ENCODE peak calls at places on chromosome 7, in five cellular contexts. W is Karpas-422, J is keratinocyte, Q is IMR-90, P is PC-9. A is an unnamed sample.

GRCh38 chr7:77799078-77799964 is 748 bp downstream of the PHTF2 start:
- DNase-seq in J (no peak), Q (peak), W (peak), P (peak), A (peak)

GRCh38 chr7:3650844-3651243 is 349.8 kb downstream of the SDK1 start:
- DNase-seq in Q (peak), W (no peak), J (no peak), P (no peak), A (no peak)

GRCh38 chr7:24757799-24758275 is 573 bp upstream of the GSDME start:
- DNase-seq in P (no peak), Q (peak), W (no peak), J (no peak), A (no peak)

GRCh38 chr7:153682628-153683027 is 369.6 kb upstream of the DPP6 start:
- DNase-seq in J (no peak), W (no peak), Q (no peak), P (no peak), A (no peak)

GRCh38 chr7:30080818-30081217 is 52.6 kb downstream of the PLEKHA8 start:
- DNase-seq in P (no peak), Q (no peak), W (no peak), J (no peak), A (peak)

GRCh38 chr7:98191668-98192431 is 19.4 kb upstream of the BHLHA15 start:
- DNase-seq in W (no peak), P (no peak), Q (no peak), J (no peak), A (no peak)

GRCh38 chr7:112462236-112462635 is 12.0 kb downstream of the IFRD1 start:
- DNase-seq in J (no peak), W (no peak), P (peak), Q (peak), A (no peak)

GRCh38 chr7:76224695-76225094 is 23.0 kb downstream of the SRRM3 start:
- DNase-seq in Q (no peak), W (no peak), J (no peak), P (no peak), A (no peak)

GRCh38 chr7:107506683-107507339 is 37.0 kb downstream of the GPR22 start:
- DNase-seq in Q (peak), W (no peak), J (peak), P (peak), A (no peak)

GRCh38 chr7:30104134-30104533 is 30.7 kb upstream of the MTURN start:
- DNase-seq in J (no peak), P (no peak), Q (no peak), W (no peak), A (no peak)

GRCh38 chr7:155870334-155871180 is 58.3 kb upstream of the SHH start:
- DNase-seq in P (no peak), Q (no peak), J (no peak), W (no peak), A (no peak)

GRCh38 chr7:113440173-113440572 is 321.8 kb upstream of the SMIM30 start:
- DNase-seq in P (no peak), J (no peak), W (no peak), Q (no peak), A (no peak)

GRCh38 chr7:11787534-11787933 is 44.5 kb downstream of the THSD7A start:
- DNase-seq in J (no peak), W (no peak), P (no peak), Q (no peak), A (no peak)

GRCh38 chr7:26091933-26092332 is 60.1 kb upstream of the NFE2L3 start:
- DNase-seq in Q (peak), J (peak), P (peak), W (no peak), A (peak)

GRCh38 chr7:156014808-156015207 is 202.5 kb upstream of the SHH start:
- DNase-seq in P (no peak), W (no peak), J (no peak), Q (no peak), A (no peak)

GRCh38 chr7:50210706-50211115 is 93.8 kb upstream of the IKZF1 start:
- DNase-seq in Q (no peak), W (no peak), J (no peak), P (no peak), A (no peak)

GRCh38 chr7:151958036-151959010 is 2.1 kb downstream of the GALNTL5 start:
- DNase-seq in P (no peak), Q (no peak), W (no peak), J (no peak), A (no peak)

GRCh38 chr7:12458520-12459131 is 55.0 kb upstream of the VWDE start:
- DNase-seq in W (peak), Q (peak), P (peak), J (no peak), A (peak)

GRCh38 chr7:45178241-45179225 is 20.9 kb downstream of the RAMP3 start:
- DNase-seq in J (no peak), Q (no peak), P (peak), W (peak), A (peak)

GRCh38 chr7:27143022-27143949 is at the start of gene HOXA5:
- DNase-seq in Q (peak), P (no peak), J (peak), W (no peak), A (no peak)

GRCh38 chr7:22564511-22565045 is 64.6 kb upstream of the STEAP1B start:
- DNase-seq in W (no peak), P (no peak), J (no peak), Q (peak), A (peak)

DNA sequence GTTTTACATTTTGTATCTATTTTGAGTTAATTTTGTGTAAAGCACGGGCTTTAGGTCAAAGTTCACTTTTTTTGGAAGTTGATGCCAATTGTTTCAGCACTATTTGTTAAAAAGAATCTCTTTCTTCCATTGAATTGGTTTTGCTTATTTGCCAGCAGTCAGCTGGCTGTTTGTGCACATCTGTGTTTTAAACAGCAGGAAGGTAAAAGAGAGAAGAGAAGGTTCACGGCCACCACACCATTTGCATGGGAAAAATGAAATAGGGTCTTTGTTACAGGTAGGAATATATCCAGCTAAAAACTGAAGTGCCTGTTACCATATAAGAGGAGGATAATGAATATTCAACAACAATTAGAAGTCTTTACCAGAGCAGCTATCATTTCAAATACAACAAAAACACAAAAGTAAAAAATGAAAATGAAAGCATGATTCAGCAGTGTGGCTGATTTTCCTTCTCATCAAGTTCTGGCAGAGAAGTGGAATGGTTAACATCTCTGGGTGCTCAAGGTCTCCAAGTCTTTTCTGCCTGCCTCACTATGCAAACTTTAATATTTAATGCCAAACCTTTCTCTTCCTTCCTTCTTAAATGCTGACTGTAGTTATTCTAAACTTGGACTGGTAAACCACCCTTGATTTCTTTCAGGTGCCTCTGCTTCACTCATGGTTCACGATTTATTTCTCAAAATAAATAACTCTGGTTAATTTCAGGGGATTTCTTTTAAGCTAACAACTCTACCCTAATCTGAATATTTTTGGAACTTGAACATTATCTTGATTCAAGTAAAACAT is 841.5 kb downstream of the GRM8 start:
- DNase-seq in W (no peak), Q (no peak), J (no peak), P (no peak), A (peak)
- H3K4me2 ChIP-seq in W (no peak), Q (no peak), J (no peak), P (peak), A (peak)

DNA sequence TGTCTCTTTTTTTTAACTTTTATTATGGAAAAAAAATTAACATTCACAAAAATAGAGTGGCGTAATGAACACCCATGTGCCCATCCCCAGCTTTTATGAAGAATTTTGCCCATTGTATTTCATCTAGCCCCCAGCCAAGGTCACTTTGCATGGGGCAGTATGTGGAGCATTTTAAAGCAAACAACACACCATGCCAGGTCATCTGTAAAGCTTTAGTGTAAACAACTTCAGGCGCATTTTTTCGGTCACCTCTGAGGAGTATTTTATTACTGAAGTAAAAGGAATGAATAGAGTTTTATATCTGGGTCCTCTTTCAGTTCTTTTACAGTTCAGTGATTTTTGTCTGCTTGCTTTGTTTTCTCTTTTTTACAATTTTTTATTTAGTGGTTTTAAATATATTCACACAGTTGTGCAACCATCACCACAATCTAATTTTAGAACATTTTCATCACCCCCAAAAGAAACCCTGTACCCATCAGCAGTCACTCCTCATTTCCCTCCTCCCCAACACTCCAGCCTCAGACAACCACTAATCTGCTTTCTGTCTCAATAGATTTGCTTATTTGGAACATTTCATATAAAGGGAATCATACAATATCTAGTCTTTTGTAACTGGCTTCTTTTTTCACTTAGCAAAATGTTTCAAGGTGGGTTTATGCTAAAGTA is 87.9 kb downstream of the SLC37A3 start:
- DNase-seq in Q (no peak), J (no peak), W (no peak), P (no peak), A (no peak)
- H3K4me2 ChIP-seq in Q (no peak), J (no peak), W (no peak), P (peak), A (no peak)

DNA sequence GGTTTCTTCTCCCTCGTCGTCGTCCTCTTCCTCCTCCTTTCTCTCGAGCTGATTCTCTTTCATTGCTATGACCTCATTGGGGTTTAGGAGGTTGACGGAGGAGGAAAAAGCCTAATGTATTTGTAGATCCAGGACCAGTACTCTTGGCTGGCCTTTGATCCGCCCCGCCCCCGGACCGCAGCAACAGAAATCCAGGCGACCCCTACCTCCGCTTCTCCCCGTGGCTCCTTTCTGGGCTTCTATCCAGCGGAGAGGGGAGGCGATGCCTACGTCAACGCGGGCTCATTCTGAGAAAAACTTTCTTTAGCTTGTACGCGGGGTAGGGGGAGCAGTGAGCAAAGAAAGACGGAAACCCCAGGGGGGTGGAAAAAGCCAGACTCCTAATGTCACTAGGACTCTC is at the start of gene TMEM196:
- DNase-seq in W (no peak), Q (no peak), P (no peak), J (no peak), A (no peak)
- H3K4me2 ChIP-seq in W (no peak), Q (no peak), P (no peak), J (peak), A (peak)

DNA sequence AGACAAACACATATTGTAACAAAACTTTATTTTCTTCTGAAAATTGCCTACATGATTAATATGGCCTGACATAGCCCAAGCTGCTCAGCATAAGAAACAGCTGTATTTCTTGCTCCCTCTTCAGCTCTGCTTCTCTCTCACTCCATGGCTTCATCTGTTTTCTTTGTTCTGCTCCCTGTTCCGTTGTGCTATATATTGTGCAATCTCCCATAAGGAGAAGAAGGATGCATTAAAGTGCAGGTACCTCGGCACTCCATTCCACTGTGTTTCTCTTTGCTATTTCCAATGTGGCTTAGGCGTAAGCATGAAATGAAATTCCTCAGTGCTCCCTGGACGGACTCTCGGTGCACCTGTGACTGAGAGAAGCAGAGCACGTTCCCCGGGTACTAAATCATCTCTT is 254.3 kb downstream of the GALNT17 start:
- DNase-seq in W (no peak), J (no peak), Q (no peak), P (no peak), A (no peak)
- H3K4me2 ChIP-seq in W (no peak), J (no peak), Q (no peak), P (no peak), A (no peak)

GRCh38 chr7:5423844-5424688 is 432 bp upstream of the TNRC18 start:
- DNase-seq in W (peak), Q (peak), P (peak), J (peak), A (peak)
- H3K4me2 ChIP-seq in W (peak), Q (peak), P (peak), J (peak), A (peak)

GRCh38 chr7:149125189-149125863 is 798 bp downstream of the ZNF425 start:
- DNase-seq in J (no peak), Q (no peak), P (no peak), W (peak), A (peak)
- H3K4me2 ChIP-seq in J (peak), Q (peak), P (peak), W (peak), A (peak)

GRCh38 chr7:116686812-116687419 is 14.9 kb downstream of the MET start:
- DNase-seq in P (peak), W (no peak), Q (no peak), J (no peak), A (no peak)
- H3K4me2 ChIP-seq in P (no peak), W (peak), Q (no peak), J (peak), A (no peak)